ENCODE peak calls at places on chromosomes 12 and 14, in four cellular contexts. E is A549, F is K562, O is HepG2. V is an unnamed sample.

GRCh38 chr14:98711453-98711852 is 560.5 kb downstream of the BCL11B start:
- DNase-seq in F (no peak), E (no peak), O (no peak), V (no peak)

GRCh38 chr14:78674820-78675219 is 504.6 kb downstream of the NRXN3 start:
- DNase-seq in F (no peak), E (no peak), O (no peak), V (no peak)

GRCh38 chr12:90338365-90338764 is 616.6 kb downstream of the CCER1 start:
- DNase-seq in F (no peak), E (no peak), O (no peak), V (no peak)

GRCh38 chr12:53196486-53196885 is 10.6 kb downstream of the ITGB7 start:
- DNase-seq in E (no peak), O (no peak), F (no peak), V (no peak)

GRCh38 chr12:28032811-28033537 is 60.4 kb upstream of the PTHLH start:
- DNase-seq in O (no peak), F (no peak), E (no peak), V (no peak)

GRCh38 chr12:78192979-78193378 is 362.3 kb downstream of the NAV3 start:
- DNase-seq in E (no peak), F (no peak), O (no peak), V (no peak)

GRCh38 chr12:12210983-12211382 is 55.9 kb downstream of the LRP6 start:
- DNase-seq in F (no peak), E (no peak), O (no peak), V (no peak)

GRCh38 chr14:98816195-98816594 is 455.8 kb downstream of the BCL11B start:
- DNase-seq in F (no peak), O (no peak), E (no peak), V (no peak)

GRCh38 chr12:116861331-116861730 is 19.9 kb downstream of the HRK start:
- DNase-seq in O (no peak), E (no peak), F (peak), V (no peak)

GRCh38 chr12:53254816-53255545 is 13.1 kb upstream of the ESPL1 start:
- DNase-seq in F (no peak), E (no peak), O (no peak), V (no peak)

GRCh38 chr14:56073783-56074182 is 44.4 kb upstream of the PELI2 start:
- DNase-seq in O (no peak), E (no peak), F (no peak), V (no peak)

GRCh38 chr14:85909581-85909980 is 379.6 kb downstream of the FLRT2 start:
- DNase-seq in E (no peak), O (no peak), F (no peak), V (no peak)

GRCh38 chr12:112979281-112979680 is 962 bp downstream of the OAS2 start:
- DNase-seq in E (no peak), O (no peak), F (no peak), V (no peak)

GRCh38 chr12:69527506-69528272 is 57.5 kb downstream of the FRS2 start:
- DNase-seq in F (no peak), O (no peak), E (no peak), V (no peak)

GRCh38 chr14:75158843-75159614 is 17.4 kb downstream of the TMED10 start:
- DNase-seq in O (no peak), F (no peak), E (no peak), V (no peak)

GRCh38 chr12:10364839-10365681 is 24.8 kb downstream of the KLRK1 start:
- DNase-seq in F (peak), E (peak), O (peak), V (no peak)

GRCh38 chr14:77302926-77303325 is 17.8 kb downstream of the POMT2 start:
- DNase-seq in O (peak), E (peak), F (peak), V (no peak)

GRCh38 chr14:54002653-54003052 is 46.0 kb upstream of the BMP4 start:
- DNase-seq in O (no peak), E (no peak), F (no peak), V (no peak)

GRCh38 chr14:105255021-105255507 is 6.7 kb downstream of the BTBD6 start:
- DNase-seq in O (no peak), E (no peak), F (no peak), V (no peak)

GRCh38 chr14:96399405-96399804 is 7.5 kb downstream of the AK7 start:
- DNase-seq in E (no peak), F (no peak), O (no peak), V (no peak)

GRCh38 chr12:51001799-51002198 is 24.4 kb downstream of the SLC11A2 start:
- DNase-seq in O (no peak), E (no peak), F (no peak), V (no peak)

GRCh38 chr14:101198398-101199027 is 295.0 kb upstream of the RTL1 start:
- DNase-seq in O (no peak), F (no peak), E (no peak), V (no peak)

GRCh38 chr12:19739195-19739776 is 300.0 kb downstream of the AEBP2 start:
- DNase-seq in F (peak), E (peak), O (peak), V (no peak)

GRCh38 chr14:77314043-77314442 is 6.6 kb downstream of the POMT2 start:
- DNase-seq in O (no peak), F (no peak), E (no peak), V (no peak)

GRCh38 chr12:96108321-96108720 is 72.9 kb upstream of the LTA4H start:
- DNase-seq in E (no peak), O (no peak), F (peak), V (no peak)

GRCh38 chr14:68316078-68316868 is 476.6 kb downstream of the ZFP36L1 start:
- DNase-seq in O (peak), E (no peak), F (no peak), V (no peak)

GRCh38 chr12:47742253-47742825 is 16.3 kb downstream of the RAPGEF3 start:
- DNase-seq in F (peak), O (peak), E (peak), V (peak)

GRCh38 chr12:120546050-120546386 is 11.9 kb downstream of the RNF10 start:
- DNase-seq in O (no peak), E (no peak), F (no peak), V (no peak)

GRCh38 chr12:51752490-51752889 is 96.0 kb downstream of the FIGNL2 start:
- DNase-seq in O (no peak), F (peak), E (no peak), V (no peak)

GRCh38 chr14:50532502-50533313 is at the start of gene MAP4K5:
- DNase-seq in E (peak), F (peak), O (peak), V (peak)

DNA sequence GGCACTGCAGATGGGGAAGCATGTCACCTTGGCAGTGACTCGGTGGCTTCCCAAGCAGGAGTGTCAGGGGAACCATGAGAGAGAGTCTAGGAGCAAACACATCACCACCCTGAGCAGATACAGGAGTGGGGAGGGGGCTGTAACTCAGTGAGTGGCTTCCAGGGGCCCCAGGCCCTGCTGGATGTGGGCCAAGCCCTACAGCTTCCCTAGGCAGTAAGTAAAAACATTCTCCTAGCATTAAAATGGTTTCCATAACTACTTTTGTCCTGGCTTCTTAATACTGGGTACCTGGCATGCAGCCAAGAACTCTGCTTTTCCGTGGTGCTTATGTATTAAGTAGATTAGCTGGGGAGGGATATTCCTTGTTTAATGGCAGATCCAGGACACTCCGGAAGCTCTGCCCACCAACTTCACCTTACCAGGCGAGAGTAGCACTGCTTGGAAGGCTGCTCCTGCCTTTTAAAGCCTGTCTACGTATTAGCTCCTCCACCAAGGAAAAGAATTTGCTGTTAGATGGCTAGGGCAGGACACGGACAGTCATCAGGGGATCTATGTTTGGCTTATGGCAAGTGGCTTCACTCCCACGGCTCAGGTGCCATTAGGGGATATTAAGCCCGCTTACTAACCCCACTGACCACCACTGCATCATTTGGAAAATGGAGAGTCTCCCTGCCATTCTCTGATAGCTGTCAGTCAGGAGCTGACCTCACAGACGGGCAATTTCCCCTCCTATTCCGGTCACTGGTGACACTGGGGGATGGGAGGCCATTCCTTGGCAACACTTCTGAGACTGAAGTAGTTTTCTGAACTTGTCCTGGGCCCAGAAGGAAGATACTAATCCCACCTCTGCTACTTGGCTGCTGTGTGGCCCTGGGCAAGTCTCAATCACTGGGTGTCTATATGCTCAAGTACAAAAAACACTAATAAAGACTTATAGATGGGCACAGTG is 22.8 kb downstream of the OTUB2 start:
- DNase-seq in E (no peak), F (no peak), O (no peak), V (no peak)
- TF ChIP-seq NR3C1 in E (no peak), F (no peak), O (no peak), V (no peak)

GRCh38 chr12:122350444-122350843 is 72.0 kb downstream of the CLIP1 start:
- DNase-seq in E (no peak), O (no peak), F (no peak), V (no peak)
- TF ChIP-seq NR3C1 in E (no peak), O (no peak), F (no peak), V (no peak)

GRCh38 chr12:56833780-56834179 is 70.7 kb downstream of the HSD17B6 start:
- DNase-seq in O (no peak), E (no peak), F (peak), V (no peak)

GRCh38 chr12:56834886-56835285 is 71.8 kb downstream of the HSD17B6 start:
- DNase-seq in O (no peak), F (no peak), E (no peak), V (no peak)

GRCh38 chr12:56836800-56837663 is 73.9 kb downstream of the HSD17B6 start:
- DNase-seq in O (no peak), F (peak), E (no peak), V (no peak)

GRCh38 chr12:56838602-56839488 is 75.7 kb downstream of the HSD17B6 start:
- DNase-seq in E (no peak), O (no peak), F (no peak), V (no peak)

DNA sequence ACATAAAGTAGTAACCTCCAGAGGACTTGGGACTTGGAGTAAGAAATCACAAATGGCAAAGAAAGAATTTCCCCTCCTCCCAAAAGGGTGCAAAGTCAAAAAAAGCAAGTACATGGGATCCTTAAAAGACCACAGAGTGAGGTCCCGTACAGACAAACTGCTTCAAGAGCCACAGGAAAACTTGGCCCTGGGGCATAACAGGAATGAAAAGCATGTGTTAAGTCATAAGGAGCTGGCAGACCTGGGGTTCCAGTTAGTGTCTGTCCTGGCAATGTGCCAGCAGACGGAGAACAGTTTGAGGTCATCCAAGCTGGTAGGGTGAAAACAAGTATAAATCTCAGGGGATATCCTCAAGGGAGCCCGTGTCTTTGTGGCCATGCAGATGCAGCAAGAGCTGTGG is 73.2 kb downstream of the HSD17B6 start:
- DNase-seq in O (no peak), E (no peak), F (no peak), V (no peak)
- TF ChIP-seq NR3C1 in O (no peak), E (no peak), F (no peak), V (no peak)

DNA sequence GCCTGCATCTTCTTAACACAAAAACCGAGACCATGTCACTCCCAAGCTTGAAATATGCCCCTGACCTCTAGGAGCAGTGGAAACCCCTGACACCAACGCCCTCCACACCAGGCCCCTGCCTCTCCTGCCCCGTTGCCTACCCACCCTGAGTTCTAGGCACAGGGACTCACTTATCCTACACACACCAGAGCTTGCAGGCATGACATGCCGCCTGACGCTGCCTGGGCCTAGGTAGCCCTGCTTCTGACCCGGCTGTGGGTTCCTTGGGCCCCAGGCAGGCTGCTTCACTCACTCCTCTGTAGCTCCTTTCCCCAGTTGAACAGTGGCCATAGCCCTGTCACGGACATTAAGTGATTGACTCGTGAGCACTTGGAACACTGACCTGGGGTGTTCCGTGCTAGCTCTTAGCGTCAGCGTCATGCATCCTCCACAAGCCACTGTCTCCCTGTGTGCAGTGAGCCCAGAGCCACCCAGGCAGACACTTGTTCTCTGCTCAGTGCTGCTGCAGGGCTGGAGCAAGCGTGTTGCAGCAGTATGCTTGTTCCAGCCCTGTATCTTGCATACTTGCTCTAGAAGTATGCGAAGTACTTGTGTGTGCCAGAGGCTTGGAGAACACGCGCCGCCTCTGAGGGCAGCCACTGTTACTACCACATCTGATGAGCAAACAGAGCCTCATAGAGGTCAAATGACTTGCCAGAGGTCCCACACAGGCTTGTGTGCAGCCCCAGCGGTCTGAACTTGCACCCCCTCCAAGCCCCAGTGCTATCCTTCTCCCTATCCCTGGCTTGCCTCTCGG is 15.6 kb downstream of the OTUB2 start:
- DNase-seq in O (peak), F (no peak), E (no peak), V (no peak)
- TF ChIP-seq NR3C1 in O (no peak), F (no peak), E (no peak), V (no peak)

GRCh38 chr12:124125472-124125871 is 152.5 kb downstream of the ZNF664 start:
- DNase-seq in E (no peak), F (no peak), O (no peak), V (no peak)
- TF ChIP-seq NR3C1 in E (no peak), F (no peak), O (no peak), V (no peak)

V was measured in WTC11.